ENCODE peak calls at places on chromosomes 7 and 10, in ten cellular contexts. J is heart right ventricle, B is right lobe of liver, T is suprapubic skin, Q is cardiac muscle cell, A is gastrocnemius medialis, H is PC-3, Y is body of pancreas, W is ovary, X is astrocyte of the spinal cord. L is an unnamed sample.

GRCh38 chr7:94223375-94224084 is 171.2 kb upstream of the COL1A2 start:
- DNase-seq in B (no peak), J (no peak), A (no peak), W (no peak), X (peak), Y (no peak), T (no peak), Q (peak), H (peak), L (peak)

GRCh38 chr10:71203716-71204115 is 8.7 kb upstream of the UNC5B start:
- DNase-seq in Y (no peak), H (peak), B (no peak), W (no peak), X (no peak), A (no peak), J (no peak), Q (no peak), T (peak), L (no peak)

GRCh38 chr10:71753091-71753959 is 20.0 kb downstream of the VSIR start:
- DNase-seq in A (no peak), Y (peak), Q (peak), X (no peak), H (no peak), J (no peak), B (peak), W (no peak), T (no peak), L (no peak)

GRCh38 chr7:135789956-135790355 is 41.3 kb upstream of the FAM180A start:
- DNase-seq in Q (no peak), A (no peak), X (no peak), Y (no peak), T (no peak), J (no peak), H (no peak), B (no peak), W (no peak), L (peak)

GRCh38 chr7:151007469-151007898 is 16.7 kb downstream of the NOS3 start:
- DNase-seq in T (no peak), A (no peak), W (no peak), Q (no peak), Y (no peak), H (no peak), X (no peak), J (no peak), B (peak), L (no peak)

GRCh38 chr10:30284860-30285594 is 64.1 kb downstream of the MTPAP start:
- DNase-seq in B (no peak), Y (no peak), W (no peak), X (no peak), H (peak), Q (peak), A (no peak), J (no peak), T (no peak), L (peak)

GRCh38 chr7:92836489-92837213 is at the start of gene CDK6:
- DNase-seq in H (peak), X (peak), Y (peak), Q (peak), J (peak), T (peak), W (peak), A (no peak), B (peak), L (peak)

GRCh38 chr7:93407239-93407638 is 167.3 kb downstream of the CALCR start:
- DNase-seq in B (no peak), Q (no peak), J (no peak), W (no peak), H (no peak), A (no peak), T (no peak), X (no peak), Y (no peak), L (no peak)

GRCh38 chr7:112646787-112647186 is 143.4 kb downstream of the TMEM168 start:
- DNase-seq in H (no peak), X (no peak), T (no peak), A (no peak), Q (peak), W (no peak), J (no peak), Y (no peak), B (no peak), L (no peak)

GRCh38 chr10:3852147-3852904 is 67.3 kb upstream of the KLF6 start:
- DNase-seq in X (peak), B (peak), W (peak), T (peak), Q (no peak), Y (peak), H (peak), A (peak), J (no peak), L (peak)

GRCh38 chr10:78492424-78492823 is 458.8 kb downstream of the RPS24 start:
- DNase-seq in Q (no peak), X (no peak), W (no peak), J (no peak), H (no peak), B (no peak), T (no peak), A (no peak), Y (no peak), L (no peak)

GRCh38 chr7:4159761-4160554 is 522.1 kb upstream of the FOXK1 start:
- DNase-seq in A (no peak), X (no peak), T (no peak), Q (no peak), J (no peak), B (no peak), W (no peak), H (peak), Y (no peak), L (no peak)

GRCh38 chr7:80335473-80336232 is 176.2 kb downstream of the GNAT3 start:
- DNase-seq in Q (no peak), B (no peak), T (no peak), W (no peak), A (no peak), H (no peak), X (no peak), J (no peak), Y (peak), L (peak)

GRCh38 chr7:105246195-105247078 is 142.3 kb downstream of the SRPK2 start:
- DNase-seq in W (no peak), Y (no peak), H (no peak), X (no peak), A (no peak), B (no peak), T (no peak), Q (no peak), J (no peak), L (no peak)

GRCh38 chr7:125814030-125814535 is 884.5 kb upstream of the POT1 start:
- DNase-seq in A (no peak), X (peak), B (no peak), Y (no peak), W (no peak), T (no peak), J (no peak), Q (no peak), H (no peak), L (no peak)

GRCh38 chr10:99560277-99561126 is 27.8 kb downstream of the NKX2-3 start:
- DNase-seq in W (no peak), A (peak), Y (peak), J (no peak), H (peak), Q (peak), X (peak), T (no peak), B (no peak), L (peak)

GRCh38 chr10:35192645-35193249 is 66.1 kb downstream of the CREM start:
- DNase-seq in J (no peak), B (no peak), W (no peak), T (no peak), A (no peak), X (no peak), H (no peak), Q (no peak), Y (no peak), L (no peak)

GRCh38 chr10:36888925-36889573 is 236.3 kb upstream of the ANKRD30A start:
- DNase-seq in Q (peak), B (peak), T (no peak), J (no peak), H (peak), W (no peak), A (no peak), X (no peak), Y (peak), L (peak)

GRCh38 chr10:45253183-45253914 is 62.1 kb downstream of the OR13A1 start:
- DNase-seq in B (no peak), Q (no peak), A (no peak), X (no peak), Y (no peak), J (no peak), T (no peak), W (no peak), H (no peak), L (no peak)

GRCh38 chr7:89334785-89335184 is 539.2 kb upstream of the TEX47 start:
- DNase-seq in B (no peak), H (peak), Y (no peak), W (no peak), J (no peak), Q (no peak), X (no peak), T (no peak), A (no peak), L (no peak)

GRCh38 chr7:5422324-5423271 is 1.0 kb downstream of the TNRC18 start:
- DNase-seq in B (peak), A (no peak), W (peak), Y (peak), X (peak), Q (peak), T (no peak), H (peak), J (no peak), L (peak)

GRCh38 chr7:64035388-64035787 is 9.8 kb upstream of the ZNF727 start:
- DNase-seq in W (no peak), Y (no peak), A (no peak), Q (no peak), T (no peak), H (no peak), J (no peak), B (no peak), X (no peak), L (no peak)

GRCh38 chr7:16423761-16424160 is 2.4 kb upstream of the CRPPA start:
- DNase-seq in Q (no peak), W (no peak), Y (no peak), J (no peak), B (no peak), X (no peak), T (no peak), A (no peak), H (no peak), L (peak)

GRCh38 chr7:27560706-27561235 is 101.9 kb downstream of the HIBADH start:
- DNase-seq in B (no peak), W (no peak), Y (no peak), X (peak), J (no peak), H (peak), A (no peak), Q (no peak), T (no peak), L (peak)

GRCh38 chr7:1331576-1332467 is 99.2 kb downstream of the UNCX start:
- DNase-seq in W (no peak), T (no peak), Q (no peak), B (no peak), H (no peak), X (no peak), J (no peak), Y (no peak), A (no peak), L (no peak)

GRCh38 chr10:36462194-36462593 is 663.2 kb upstream of the ANKRD30A start:
- DNase-seq in Y (no peak), W (no peak), A (no peak), H (peak), T (no peak), J (no peak), Q (no peak), B (no peak), X (no peak), L (peak)

GRCh38 chr7:47092331-47092730 is 489.6 kb downstream of the TNS3 start:
- DNase-seq in J (no peak), Q (no peak), X (no peak), Y (no peak), A (no peak), W (no peak), B (no peak), H (no peak), T (no peak), L (peak)

GRCh38 chr10:59595584-59595983 is 114.1 kb downstream of the SLC16A9 start:
- DNase-seq in Q (no peak), B (no peak), H (peak), A (no peak), X (no peak), Y (no peak), T (no peak), W (no peak), J (no peak), L (no peak)

GRCh38 chr7:101904019-101904418 is 86.6 kb downstream of the CUX1 start:
- DNase-seq in H (no peak), B (no peak), J (no peak), Y (no peak), T (no peak), X (no peak), A (no peak), Q (no peak), W (no peak), L (no peak)

GRCh38 chr10:26468291-26468690 is 30.1 kb downstream of the APBB1IP start:
- DNase-seq in X (no peak), A (no peak), H (peak), Y (no peak), W (no peak), T (no peak), Q (no peak), B (no peak), J (no peak), L (peak)

GRCh38 chr7:157423348-157423747 is 86.5 kb downstream of the DNAJB6 start:
- DNase-seq in T (no peak), J (no peak), H (no peak), B (no peak), X (peak), Q (no peak), Y (no peak), A (no peak), W (no peak), L (no peak)

GRCh38 chr10:21511931-21512330 is 13.6 kb downstream of the SKIDA1 start:
- DNase-seq in W (no peak), A (no peak), B (no peak), J (no peak), H (no peak), Y (no peak), T (no peak), Q (no peak), X (peak), L (no peak)

GRCh38 chr7:51308738-51309102 is 7.9 kb downstream of the COBL start:
- DNase-seq in W (no peak), Q (no peak), T (no peak), A (no peak), J (no peak), X (no peak), B (no peak), H (no peak), Y (no peak), L (no peak)

GRCh38 chr7:116298576-116298975 is 88.2 kb downstream of the TES start:
- DNase-seq in X (no peak), J (no peak), H (no peak), T (no peak), Q (no peak), Y (no peak), W (no peak), B (no peak), A (no peak), L (no peak)

GRCh38 chr7:29189743-29190201 is 4.8 kb upstream of the CHN2 start:
- DNase-seq in A (no peak), X (peak), Y (peak), T (no peak), H (peak), Q (peak), J (peak), W (peak), B (peak), L (peak)

GRCh38 chr10:97534746-97535367 is 36.1 kb downstream of the UBTD1 start:
- DNase-seq in J (no peak), Q (peak), H (peak), Y (no peak), B (no peak), W (no peak), X (no peak), T (no peak), A (no peak), L (no peak)

DNA sequence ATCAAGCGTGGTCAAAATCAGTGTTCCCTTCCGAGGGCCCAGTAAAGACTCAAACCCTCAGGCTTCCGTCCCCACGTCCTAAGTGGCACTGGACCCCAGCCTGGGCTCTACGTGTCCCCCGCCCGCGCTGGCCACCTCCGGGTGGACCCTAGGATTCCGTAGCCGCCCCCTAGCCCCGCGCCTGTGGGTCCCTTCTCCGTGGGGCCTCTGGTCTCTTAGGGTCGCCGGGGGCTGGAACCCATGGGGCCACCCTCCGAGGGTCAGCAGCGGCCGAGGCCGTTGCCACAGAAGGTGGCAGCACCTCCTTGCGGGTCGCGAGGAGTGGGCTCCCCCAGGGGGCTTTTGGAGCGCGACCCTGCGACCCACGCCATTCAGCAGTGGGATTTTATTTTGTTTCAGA is 170.5 kb upstream of the EEPD1 start:
- DNase-seq in J (no peak), A (no peak), X (no peak), W (no peak), B (no peak), T (no peak), H (no peak), Y (no peak), Q (no peak), L (no peak)
- TF ChIP-seq CTCF in J (no peak), A (no peak), X (no peak), W (no peak), B (no peak), T (no peak), H (no peak), Y (no peak), Q (no peak), L (no peak)

DNA sequence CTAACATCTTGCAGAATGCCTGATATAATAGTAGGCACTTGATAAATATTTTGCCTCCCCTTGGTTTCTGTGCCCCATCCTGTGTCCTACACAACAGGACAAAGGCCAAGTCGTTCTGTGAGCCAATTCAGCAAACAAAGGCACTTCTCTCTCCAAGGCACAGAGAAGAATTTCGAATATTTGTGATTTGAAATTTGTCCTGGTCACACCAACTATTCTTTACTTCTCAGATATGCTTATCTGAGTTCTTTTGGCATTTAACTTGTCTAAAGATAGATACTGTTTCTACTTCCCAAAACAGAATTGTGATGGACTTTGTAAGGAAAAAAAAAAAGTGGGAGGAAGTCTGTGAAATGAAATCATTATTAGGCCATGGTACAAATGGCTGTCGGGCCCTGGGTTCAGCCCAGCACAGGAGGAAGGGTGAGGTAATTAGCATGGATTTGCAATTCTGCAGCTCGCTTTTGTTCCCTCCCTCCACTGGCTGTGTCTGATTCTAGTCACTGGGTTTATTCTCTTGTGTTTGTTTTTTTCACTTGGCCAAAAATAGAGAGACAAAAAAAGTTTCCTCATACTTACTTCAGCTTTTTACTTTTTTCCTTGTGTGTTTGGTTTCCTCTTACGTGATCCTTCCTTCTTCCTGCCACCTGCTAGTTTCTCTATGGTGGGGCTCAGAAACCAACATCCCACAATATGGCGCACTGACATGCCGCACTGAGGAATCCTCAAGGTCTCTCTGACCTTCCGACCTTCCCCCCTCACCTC is 108.2 kb upstream of the MKLN1 start:
- DNase-seq in T (no peak), W (no peak), A (peak), X (no peak), J (peak), Q (no peak), H (no peak), B (peak), Y (peak), L (no peak)
- H3K4me3 ChIP-seq in T (no peak), W (no peak), A (no peak), X (no peak), J (no peak), Q (no peak), H (no peak), B (no peak), Y (no peak), L (no peak)

GRCh38 chr7:155412416-155413253 is 45.3 kb upstream of the EN2 start:
- DNase-seq in B (peak), T (no peak), H (peak), W (no peak), Q (peak), Y (peak), J (no peak), A (no peak), X (no peak), L (peak)
- TF ChIP-seq CTCF in B (peak), T (no peak), H (peak), W (no peak), Q (peak), Y (peak), J (peak), A (no peak), X (peak), L (peak)

GRCh38 chr7:98870071-98870651 is 347 bp upstream of the TMEM130 start:
- DNase-seq in Q (peak), T (no peak), H (peak), W (peak), A (no peak), J (peak), Y (peak), B (no peak), X (no peak), L (peak)

GRCh38 chr7:98867271-98867701 is 2.5 kb downstream of the TMEM130 start:
- DNase-seq in Y (peak), B (no peak), H (no peak), J (no peak), X (no peak), W (no peak), Q (peak), A (no peak), T (no peak), L (no peak)

GRCh38 chr7:98868450-98868849 is 1.4 kb downstream of the TMEM130 start:
- DNase-seq in W (no peak), A (no peak), Q (no peak), X (no peak), J (no peak), Y (no peak), T (no peak), H (no peak), B (no peak), L (no peak)

GRCh38 chr7:98869374-98870070 is at the start of gene TMEM130:
- DNase-seq in T (no peak), H (no peak), B (no peak), Y (no peak), X (no peak), W (no peak), Q (peak), J (no peak), A (no peak), L (no peak)

GRCh38 chr7:98869001-98869373 is 827 bp downstream of the TMEM130 start:
- DNase-seq in Y (no peak), B (no peak), J (no peak), Q (no peak), T (no peak), A (no peak), H (no peak), X (no peak), W (no peak), L (no peak)
- H3K4me3 ChIP-seq in Y (no peak), B (no peak), J (no peak), Q (no peak), T (peak), A (no peak), H (no peak), X (no peak), W (no peak), L (no peak)

GRCh38 chr10:123154092-123154942 is at the start of gene BUB3:
- DNase-seq in B (peak), H (peak), J (peak), Q (peak), X (peak), W (peak), A (peak), Y (peak), T (peak), L (peak)
- TF ChIP-seq CTCF in B (peak), H (no peak), J (peak), Q (no peak), X (no peak), W (no peak), A (no peak), Y (peak), T (no peak), L (peak)

DNA sequence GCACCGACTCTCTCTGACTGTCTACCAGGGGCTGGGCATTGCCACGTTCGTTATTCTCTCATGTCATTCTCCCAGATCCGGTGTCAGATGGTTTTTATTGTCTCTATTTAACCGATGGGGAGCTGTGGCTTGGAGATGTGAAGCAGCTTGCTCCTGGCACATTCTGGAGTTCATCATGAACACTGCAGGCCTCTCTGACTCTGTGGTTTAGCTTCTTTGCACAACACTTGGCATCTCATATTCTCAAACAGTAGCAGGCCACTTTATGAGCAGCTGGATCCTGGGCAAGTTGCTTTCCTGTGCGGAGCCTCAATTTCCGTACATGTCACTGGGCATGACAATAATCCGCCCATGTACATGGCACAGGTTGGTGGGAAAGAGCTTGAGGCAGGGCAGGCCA is 119.8 kb downstream of the LRRC18 start:
- DNase-seq in W (no peak), B (no peak), Y (no peak), H (no peak), A (no peak), J (no peak), T (no peak), X (no peak), Q (no peak), L (peak)
- H3K4me3 ChIP-seq in W (no peak), B (no peak), Y (no peak), H (no peak), A (no peak), J (no peak), T (no peak), X (no peak), Q (no peak), L (no peak)

L was measured in AG10803.